ENCODE peak calls at places on chromosomes 12 and 14, in nine cellular contexts. Q, X, T, A, U, C, I, M and G are unnamed samples.

GRCh38 chr14:84225243-84225642 is 1304.7 kb upstream of the FLRT2 start:
- DNase-seq in Q (no peak), X (no peak), T (no peak), A (no peak), U (no peak), C (peak), I (no peak), M (no peak), G (no peak)

GRCh38 chr12:49092816-49093406 is 1.7 kb downstream of the DHH start:
- DNase-seq in Q (no peak), X (no peak), T (no peak), A (no peak), U (no peak), C (no peak), I (no peak), M (no peak), G (no peak)

GRCh38 chr14:60723218-60724079 is 702 bp downstream of the SIX4 start:
- DNase-seq in Q (peak), X (peak), T (no peak), A (peak), U (peak), C (peak), I (peak), M (peak), G (no peak)

GRCh38 chr12:113049976-113050742 is 6.4 kb upstream of the DTX1 start:
- DNase-seq in Q (no peak), X (no peak), T (no peak), A (peak), U (no peak), C (no peak), I (no peak), M (peak), G (no peak)

GRCh38 chr12:12929696-12930095 is 22.3 kb downstream of the GPRC5D start:
- DNase-seq in Q (no peak), X (no peak), T (no peak), A (no peak), U (no peak), C (no peak), I (no peak), M (no peak), G (no peak)

GRCh38 chr12:86193931-86194330 is 62.3 kb downstream of the MGAT4C start:
- DNase-seq in Q (no peak), X (no peak), T (no peak), A (peak), U (no peak), C (no peak), I (no peak), M (no peak), G (no peak)

GRCh38 chr12:68279227-68280054 is 26.0 kb upstream of the IL22 start:
- DNase-seq in Q (no peak), X (no peak), T (no peak), A (no peak), U (no peak), C (no peak), I (no peak), M (no peak), G (no peak)

GRCh38 chr14:82410064-82410463 is 876.4 kb upstream of the SEL1L start:
- DNase-seq in Q (no peak), X (no peak), T (no peak), A (no peak), U (no peak), C (no peak), I (no peak), M (no peak), G (no peak)

GRCh38 chr14:89236846-89237245 is 180.2 kb downstream of the FOXN3 start:
- DNase-seq in Q (no peak), X (no peak), T (no peak), A (no peak), U (no peak), C (no peak), I (no peak), M (no peak), G (no peak)

GRCh38 chr12:122460061-122460460 is 37.6 kb upstream of the CLIP1 start:
- DNase-seq in Q (no peak), X (no peak), T (no peak), A (no peak), U (no peak), C (no peak), I (no peak), M (no peak), G (no peak)

GRCh38 chr12:51678086-51678724 is 87.2 kb downstream of the SCN8A start:
- DNase-seq in Q (no peak), X (peak), T (no peak), A (peak), U (peak), C (no peak), I (no peak), M (peak), G (peak)
- TF ChIP-seq CTCF in Q (no peak), X (peak), T (peak), A (peak), U (peak), C (no peak), I (peak), M (peak), G (peak)

GRCh38 chr12:5071496-5071895 is 27.8 kb downstream of the KCNA5 start:
- DNase-seq in Q (no peak), X (no peak), T (no peak), A (no peak), U (no peak), C (no peak), I (no peak), M (no peak), G (no peak)

GRCh38 chr12:5073054-5073453 is 29.4 kb downstream of the KCNA5 start:
- DNase-seq in Q (no peak), X (no peak), T (no peak), A (no peak), U (no peak), C (no peak), I (no peak), M (no peak), G (no peak)

GRCh38 chr12:5076761-5077160 is 33.1 kb downstream of the KCNA5 start:
- DNase-seq in Q (no peak), X (no peak), T (peak), A (no peak), U (no peak), C (no peak), I (no peak), M (no peak), G (no peak)

GRCh38 chr12:5072326-5072725 is 28.6 kb downstream of the KCNA5 start:
- DNase-seq in Q (no peak), X (no peak), T (no peak), A (no peak), U (no peak), C (no peak), I (no peak), M (no peak), G (no peak)

GRCh38 chr12:5073838-5074237 is 30.2 kb downstream of the KCNA5 start:
- DNase-seq in Q (no peak), X (no peak), T (no peak), A (no peak), U (peak), C (no peak), I (no peak), M (no peak), G (no peak)
- TF ChIP-seq CTCF in Q (no peak), X (peak), T (peak), A (peak), U (peak), C (no peak), I (no peak), M (peak), G (peak)

GRCh38 chr14:94682061-94682516 is 69.9 kb downstream of the SERPINA3 start:
- DNase-seq in Q (no peak), X (no peak), T (no peak), A (no peak), U (no peak), C (no peak), I (no peak), M (no peak), G (no peak)

GRCh38 chr14:94679941-94680340 is 67.8 kb downstream of the SERPINA3 start:
- DNase-seq in Q (no peak), X (no peak), T (no peak), A (no peak), U (no peak), C (no peak), I (no peak), M (no peak), G (no peak)

GRCh38 chr14:94682736-94683135 is 70.5 kb downstream of the SERPINA3 start:
- DNase-seq in Q (no peak), X (no peak), T (no peak), A (no peak), U (no peak), C (no peak), I (no peak), M (no peak), G (no peak)

GRCh38 chr14:94680498-94681288 is 68.5 kb downstream of the SERPINA3 start:
- DNase-seq in Q (no peak), X (no peak), T (no peak), A (no peak), U (no peak), C (no peak), I (no peak), M (no peak), G (no peak)

DNA sequence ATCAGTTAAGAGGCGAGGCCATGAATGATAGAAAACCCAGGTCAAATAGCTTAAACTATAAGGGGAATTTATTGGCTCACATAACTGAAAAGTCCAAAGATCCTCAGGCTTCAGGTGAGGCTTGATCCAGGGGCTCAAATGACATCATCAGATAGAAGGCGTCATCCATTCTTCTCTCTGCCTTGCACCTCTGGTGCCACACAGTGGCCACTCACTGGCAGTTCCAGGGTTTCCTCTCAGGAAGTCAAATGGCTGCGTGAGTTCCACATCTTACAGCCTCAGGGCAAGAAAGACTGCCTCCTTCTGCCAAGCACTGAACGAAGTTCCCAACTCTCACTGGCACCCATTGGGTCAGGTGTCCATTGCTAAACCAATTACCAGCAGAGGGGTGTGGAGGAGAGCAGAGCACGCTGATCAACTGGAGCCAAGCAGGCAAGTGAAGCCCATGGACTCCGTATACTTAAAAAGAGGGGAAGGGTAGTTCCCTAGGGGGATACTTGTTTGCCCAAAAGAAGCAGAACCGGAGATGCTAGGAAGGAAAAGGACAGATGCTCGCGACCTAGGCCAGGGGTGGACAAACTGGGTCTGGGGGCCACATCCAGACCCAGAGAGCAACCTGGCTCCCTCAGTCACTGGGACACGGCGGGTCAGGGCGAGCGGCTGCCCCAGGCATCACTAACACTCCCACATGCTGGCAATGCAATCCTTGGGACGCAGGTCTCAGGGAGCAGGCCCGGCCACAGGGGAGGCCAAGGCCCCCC is 69.3 kb downstream of the SERPINA3 start:
- DNase-seq in Q (no peak), X (no peak), T (peak), A (peak), U (no peak), C (no peak), I (no peak), M (no peak), G (no peak)
- TF ChIP-seq CTCF in Q (no peak), X (peak), T (peak), A (peak), U (no peak), C (peak), I (no peak), M (peak), G (peak)

GRCh38 chr12:105559292-105559691 is 228.8 kb downstream of the C12orf75 start:
- DNase-seq in Q (no peak), X (no peak), T (peak), A (no peak), U (no peak), C (no peak), I (no peak), M (no peak), G (no peak)

GRCh38 chr12:105554856-105555255 is 224.4 kb downstream of the C12orf75 start:
- DNase-seq in Q (no peak), X (no peak), T (no peak), A (no peak), U (no peak), C (no peak), I (no peak), M (no peak), G (no peak)

GRCh38 chr12:105552056-105552455 is 221.6 kb downstream of the C12orf75 start:
- DNase-seq in Q (no peak), X (no peak), T (no peak), A (no peak), U (no peak), C (no peak), I (no peak), M (no peak), G (no peak)

GRCh38 chr12:105554223-105554678 is 223.8 kb downstream of the C12orf75 start:
- DNase-seq in Q (no peak), X (no peak), T (no peak), A (peak), U (no peak), C (no peak), I (no peak), M (no peak), G (no peak)

GRCh38 chr12:105555556-105555973 is 225.1 kb downstream of the C12orf75 start:
- DNase-seq in Q (no peak), X (no peak), T (peak), A (peak), U (no peak), C (no peak), I (no peak), M (no peak), G (no peak)
- TF ChIP-seq CTCF in Q (no peak), X (no peak), T (peak), A (no peak), U (no peak), C (no peak), I (no peak), M (no peak), G (no peak)

DNA sequence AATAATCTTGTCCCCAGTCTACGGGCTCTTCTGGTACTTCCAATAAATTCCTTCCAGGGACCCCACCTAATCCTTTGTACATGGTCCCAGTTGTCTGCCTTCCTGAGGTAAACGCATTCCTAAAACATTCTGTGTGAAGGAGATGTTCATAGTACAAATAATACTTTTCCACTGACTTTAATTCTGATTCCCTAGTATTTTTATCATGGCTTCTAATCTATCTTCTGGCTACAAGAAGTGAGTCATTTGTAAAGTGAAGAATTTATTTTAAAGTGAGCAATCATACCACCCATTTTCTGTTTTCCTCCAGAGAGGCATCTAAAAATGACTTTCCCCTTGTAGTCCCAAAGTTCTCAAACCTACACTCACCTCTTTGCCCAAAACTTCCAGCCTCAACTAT is 65.9 kb upstream of the NUDT4 start:
- DNase-seq in Q (no peak), X (no peak), T (no peak), A (peak), U (peak), C (no peak), I (no peak), M (no peak), G (no peak)
- TF ChIP-seq CTCF in Q (no peak), X (no peak), T (no peak), A (no peak), U (no peak), C (no peak), I (no peak), M (no peak), G (no peak)

DNA sequence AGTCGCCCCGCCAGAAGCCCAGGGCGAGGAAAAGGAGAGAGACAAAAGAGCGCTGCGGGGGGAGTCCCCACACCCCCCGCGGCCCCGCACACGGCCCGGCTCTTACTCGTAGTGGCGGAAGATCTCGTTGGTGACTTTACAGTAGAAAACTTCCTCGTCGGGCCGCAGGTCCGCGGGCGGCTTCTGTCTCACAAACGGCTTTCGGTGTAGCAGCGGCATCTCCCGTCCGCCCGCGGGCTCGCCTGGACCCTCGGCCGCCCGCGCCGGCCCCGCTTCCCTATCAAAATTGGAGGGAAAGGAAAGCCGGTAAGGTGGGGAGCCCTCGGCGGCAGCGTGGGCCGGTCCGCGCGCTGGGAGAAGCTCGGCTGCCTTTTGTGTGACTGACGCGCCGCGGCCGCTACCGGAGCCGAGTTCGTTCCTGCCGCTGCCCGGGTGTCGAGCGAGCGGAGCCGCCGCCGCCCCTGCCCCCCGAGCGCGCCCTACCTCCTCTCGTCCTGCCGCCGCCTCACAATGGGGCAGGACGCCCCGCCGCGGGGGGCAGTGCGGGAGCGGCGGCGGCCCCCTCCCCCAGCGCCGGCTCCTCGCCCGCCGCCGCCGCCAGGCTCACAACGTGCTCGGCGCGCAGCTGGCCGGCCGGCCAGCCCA is 652 bp downstream of the BAZ1A start:
- DNase-seq in Q (no peak), X (peak), T (no peak), A (peak), U (peak), C (peak), I (peak), M (peak), G (no peak)
- TF ChIP-seq CTCF in Q (no peak), X (peak), T (peak), A (no peak), U (no peak), C (no peak), I (no peak), M (peak), G (no peak)